ENCODE peak calls at places on chromosome 20, in nine cellular contexts. E is body of pancreas; M is BJ; X is transverse colon; A is DMS 273 treated with DMSO at 0.1 percent for 48 hours; W is AG04450; J is activated CD4-positive, alpha-beta T cell treated with anti-CD3 and anti-CD28 coated beads, Interleukin-2, amount 50 U/mL, for 24 hours; H is NCI-H1417; L is T-helper 1 cell. B is an unnamed sample.

GRCh38 chr20:23783447-23783846 is 32.7 kb upstream of the CST1 start:
- DNase-seq in E (no peak), M (no peak), X (no peak), A (no peak), W (no peak), J (no peak), H (no peak), L (no peak), B (no peak)

GRCh38 chr20:57957397-57958049 is 247.7 kb upstream of the PMEPA1 start:
- DNase-seq in E (no peak), M (peak; percentile 91), X (no peak), A (no peak), W (no peak), J (no peak), H (peak; percentile 69), L (no peak), B (peak; percentile 91)

GRCh38 chr20:63930971-63931553 is 25.2 kb downstream of the UCKL1 start:
- DNase-seq in E (no peak), M (no peak), X (no peak), A (no peak), W (no peak), J (no peak), H (no peak), L (no peak), B (no peak)

GRCh38 chr20:34538671-34539123 is 19.8 kb upstream of the MAP1LC3A start:
- DNase-seq in E (peak; percentile 51), M (no peak), X (peak; percentile 55), A (no peak), W (no peak), J (peak; percentile 28), H (peak; percentile 60), L (no peak), B (peak; percentile 77)

GRCh38 chr20:38479596-38479995 is 7.0 kb downstream of the RALGAPB start:
- DNase-seq in E (no peak), M (no peak), X (no peak), A (no peak), W (no peak), J (no peak), H (no peak), L (no peak), B (no peak)

GRCh38 chr20:2826655-2827054 is 10.5 kb downstream of the TMEM239 start:
- DNase-seq in E (no peak), M (no peak), X (no peak), A (no peak), W (no peak), J (no peak), H (no peak), L (no peak), B (no peak)

GRCh38 chr20:57596998-57597939 is 23.0 kb downstream of the ZBP1 start:
- DNase-seq in E (peak; percentile 71), M (no peak), X (peak; percentile 79), A (no peak), W (no peak), J (peak; percentile 49), H (peak; percentile 76), L (peak; percentile 70), B (peak; percentile 82)

GRCh38 chr20:59122377-59122932 is 41.2 kb upstream of the ZNF831 start:
- DNase-seq in E (no peak), M (no peak), X (no peak), A (no peak), W (no peak), J (no peak), H (no peak), L (no peak), B (no peak)

GRCh38 chr20:36070451-36070850 is 84.1 kb upstream of the EPB41L1 start:
- DNase-seq in E (no peak), M (no peak), X (no peak), A (no peak), W (no peak), J (no peak), H (no peak), L (no peak), B (no peak)

GRCh38 chr20:25194333-25194972 is 1.1 kb upstream of the ENTPD6 start:
- DNase-seq in E (no peak), M (no peak), X (no peak), A (no peak), W (no peak), J (no peak), H (no peak), L (no peak), B (no peak)

GRCh38 chr20:44419131-44419844 is 56.4 kb upstream of the TTPAL start:
- DNase-seq in E (peak; percentile 44), M (no peak), X (no peak), A (no peak), W (no peak), J (no peak), H (no peak), L (no peak), B (no peak)

GRCh38 chr20:24359306-24359705 is 110.1 kb upstream of the SYNDIG1 start:
- DNase-seq in E (no peak), M (no peak), X (no peak), A (no peak), W (no peak), J (no peak), H (no peak), L (no peak), B (no peak)

GRCh38 chr20:39042279-39043150 is 80.4 kb downstream of the DHX35 start:
- DNase-seq in E (no peak), M (no peak), X (no peak), A (no peak), W (no peak), J (no peak), H (no peak), L (no peak), B (peak; percentile 36)

GRCh38 chr20:19456600-19457390 is 244.4 kb downstream of the SLC24A3 start:
- DNase-seq in E (no peak), M (no peak), X (no peak), A (no peak), W (no peak), J (no peak), H (no peak), L (no peak), B (no peak)

GRCh38 chr20:47761478-47762047 is 23.7 kb downstream of the SULF2 start:
- DNase-seq in E (no peak), M (no peak), X (no peak), A (no peak), W (no peak), J (no peak), H (no peak), L (no peak), B (no peak)

GRCh38 chr20:59807909-59808728 is 125.3 kb downstream of the SYCP2 start:
- DNase-seq in E (no peak), M (no peak), X (no peak), A (no peak), W (no peak), J (no peak), H (no peak), L (no peak), B (no peak)

GRCh38 chr20:24206995-24207394 is 218.4 kb upstream of the GGTLC1 start:
- DNase-seq in E (no peak), M (no peak), X (no peak), A (no peak), W (no peak), J (no peak), H (no peak), L (no peak), B (no peak)

GRCh38 chr20:22568872-22569344 is 15.5 kb downstream of the FOXA2 start:
- DNase-seq in E (peak; percentile 47), M (no peak), X (peak; percentile 16), A (no peak), W (no peak), J (no peak), H (no peak), L (no peak), B (no peak)

GRCh38 chr20:23445596-23446217 is 6.2 kb downstream of the CSTL1 start:
- DNase-seq in E (no peak), M (peak; percentile 59), X (no peak), A (no peak), W (no peak), J (no peak), H (no peak), L (no peak), B (peak; percentile 85)

GRCh38 chr20:32522775-32523612 is 62.1 kb downstream of the NOL4L start:
- DNase-seq in E (no peak), M (no peak), X (no peak), A (no peak), W (no peak), J (no peak), H (peak; percentile 88), L (no peak), B (peak; percentile 32)

B was measured in AG08395.